ENCODE peak calls at places on chromosomes 11 and 22, in ten cellular contexts. U is osteocyte; T is sciatic nerve; D is hippocampal formation; S is tibial nerve; M is activated CD4-positive, alpha-beta T cell treated with anti-CD3 and anti-CD28 coated beads for 24 hours; H is hypothalamus; W is endothelial cell; E is mucosa of descending colon; K is astrocyte of the cerebellum. Q is an unnamed sample.

GRCh38 chr11:86760577-86760976 is 39.8 kb upstream of the PRSS23 start:
- DNase-seq in U (no peak), T (no peak), D (no peak), S (no peak), M (no peak), H (no peak), W (no peak), E (no peak), K (no peak), Q (no peak)

GRCh38 chr11:77191823-77192495 is 63.9 kb downstream of the MYO7A start:
- DNase-seq in U (no peak), T (no peak), D (no peak), S (no peak), M (peak; percentile 50), H (no peak), W (peak; percentile 86), E (peak; percentile 90), K (no peak), Q (no peak)

GRCh38 chr11:58912124-58912523 is 27.2 kb upstream of the GLYATL1 start:
- DNase-seq in U (no peak), T (no peak), D (no peak), S (no peak), M (no peak), H (no peak), W (no peak), E (no peak), K (no peak), Q (no peak)

GRCh38 chr11:18191376-18191775 is 18.7 kb downstream of the MRGPRX4 start:
- DNase-seq in U (no peak), T (no peak), D (no peak), S (no peak), M (no peak), H (no peak), W (no peak), E (no peak), K (no peak), Q (no peak)

GRCh38 chr11:111923951-111924350 is 5.2 kb downstream of the C11orf52 start:
- DNase-seq in U (no peak), T (no peak), D (no peak), S (no peak), M (no peak), H (no peak), W (no peak), E (no peak), K (no peak), Q (peak; percentile 80)

GRCh38 chr22:20087319-20088262 is 7.5 kb downstream of the DGCR8 start:
- DNase-seq in U (no peak), T (no peak), D (no peak), S (no peak), M (no peak), H (no peak), W (no peak), E (peak; percentile 16), K (no peak), Q (no peak)

GRCh38 chr11:73414977-73415492 is 38.8 kb downstream of the RELT start:
- DNase-seq in U (no peak), T (no peak), D (peak; percentile 43), S (peak; percentile 39), M (no peak), H (no peak), W (no peak), E (no peak), K (no peak), Q (no peak)

GRCh38 chr11:92852203-92852602 is 117.2 kb upstream of the MTNR1B start:
- DNase-seq in U (no peak), T (no peak), D (no peak), S (no peak), M (no peak), H (no peak), W (no peak), E (no peak), K (no peak), Q (no peak)

GRCh38 chr11:112852141-112852853 is 108.9 kb upstream of the NCAM1 start:
- DNase-seq in U (no peak), T (no peak), D (no peak), S (no peak), M (no peak), H (no peak), W (no peak), E (no peak), K (no peak), Q (peak; percentile 45)

GRCh38 chr22:37571258-37571991 is 8.5 kb downstream of the LGALS2 start:
- DNase-seq in U (no peak), T (no peak), D (no peak), S (no peak), M (no peak), H (no peak), W (no peak), E (no peak), K (no peak), Q (no peak)

GRCh38 chr22:39800790-39801540 is 92.6 kb downstream of the ENTHD1 start:
- DNase-seq in U (no peak), T (no peak), D (no peak), S (no peak), M (no peak), H (no peak), W (no peak), E (no peak), K (no peak), Q (no peak)

GRCh38 chr22:49015993-49016908 is 811.4 kb downstream of the BRD1 start:
- DNase-seq in U (peak; percentile 75), T (peak; percentile 59), D (no peak), S (no peak), M (no peak), H (no peak), W (no peak), E (no peak), K (no peak), Q (peak; percentile 89)

GRCh38 chr11:34986883-34987525 is 70.6 kb downstream of the PDHX start:
- DNase-seq in U (no peak), T (no peak), D (no peak), S (no peak), M (no peak), H (no peak), W (no peak), E (no peak), K (no peak), Q (no peak)

GRCh38 chr11:43573873-43574272 is 106.7 kb upstream of the HSD17B12 start:
- DNase-seq in U (no peak), T (no peak), D (no peak), S (no peak), M (no peak), H (no peak), W (no peak), E (no peak), K (no peak), Q (no peak)

GRCh38 chr11:128148208-128148607 is 439.1 kb downstream of the ETS1 start:
- DNase-seq in U (no peak), T (no peak), D (no peak), S (no peak), M (no peak), H (no peak), W (no peak), E (no peak), K (no peak), Q (no peak)

GRCh38 chr11:101296896-101297295 is 167.3 kb upstream of the PGR start:
- DNase-seq in U (no peak), T (no peak), D (no peak), S (no peak), M (no peak), H (no peak), W (no peak), E (no peak), K (no peak), Q (no peak)

GRCh38 chr11:22730319-22730718 is 63.9 kb downstream of the GAS2 start:
- DNase-seq in U (no peak), T (no peak), D (no peak), S (no peak), M (no peak), H (no peak), W (no peak), E (no peak), K (no peak), Q (no peak)

GRCh38 chr22:22386602-22387385 is 121.7 kb downstream of the ZNF280B start:
- DNase-seq in U (peak; percentile 56), T (no peak), D (no peak), S (no peak), M (no peak), H (no peak), W (no peak), E (no peak), K (no peak), Q (peak; percentile 70)

GRCh38 chr11:114131366-114131963 is 72.0 kb downstream of the ZBTB16 start:
- DNase-seq in U (no peak), T (no peak), D (peak; percentile 75), S (no peak), M (no peak), H (no peak), W (no peak), E (no peak), K (no peak), Q (no peak)

GRCh38 chr11:111460752-111461305 is 51.4 kb downstream of the BTG4 start:
- DNase-seq in U (peak; percentile 48), T (no peak), D (no peak), S (no peak), M (no peak), H (no peak), W (no peak), E (no peak), K (peak; percentile 27), Q (peak; percentile 66)

GRCh38 chr11:111846640-111847039 is 24.7 kb downstream of the ALG9 start:
- DNase-seq in U (no peak), T (no peak), D (no peak), S (no peak), M (no peak), H (no peak), W (no peak), E (no peak), K (no peak), Q (no peak)

GRCh38 chr22:36569999-36570398 is 41.0 kb upstream of the EIF3D start:
- DNase-seq in U (no peak), T (no peak), D (no peak), S (no peak), M (no peak), H (no peak), W (peak; percentile 50), E (no peak), K (no peak), Q (no peak)

GRCh38 chr22:29737251-29738117 is 17.7 kb downstream of the CABP7 start:
- DNase-seq in U (no peak), T (no peak), D (no peak), S (no peak), M (no peak), H (peak; percentile 30), W (no peak), E (no peak), K (no peak), Q (no peak)

GRCh38 chr11:120183701-120184141 is 27.1 kb upstream of the OAF start:
- DNase-seq in U (peak; percentile 69), T (peak; percentile 57), D (no peak), S (no peak), M (no peak), H (no peak), W (no peak), E (peak; percentile 31), K (no peak), Q (peak; percentile 86)

GRCh38 chr22:37079668-37080171 is 28.2 kb downstream of the KCTD17 start:
- DNase-seq in U (no peak), T (no peak), D (no peak), S (no peak), M (peak; percentile 76), H (no peak), W (no peak), E (no peak), K (no peak), Q (no peak)

GRCh38 chr11:59615132-59615636 is 390 bp downstream of the OSBP start:
- DNase-seq in U (no peak), T (peak; percentile 66), D (no peak), S (peak; percentile 9), M (peak; percentile 25), H (peak; percentile 43), W (no peak), E (peak; percentile 77), K (no peak), Q (no peak)

GRCh38 chr11:33383075-33383919 is 126.1 kb downstream of the HIPK3 start:
- DNase-seq in U (no peak), T (no peak), D (no peak), S (no peak), M (no peak), H (peak; percentile 3), W (no peak), E (no peak), K (peak; percentile 76), Q (no peak)

GRCh38 chr11:75495749-75496641 is 29.7 kb downstream of the GDPD5 start:
- DNase-seq in U (no peak), T (no peak), D (no peak), S (no peak), M (no peak), H (no peak), W (peak; percentile 33), E (no peak), K (no peak), Q (no peak)

Q was measured in esophagus muscularis mucosa.